ENCODE peak calls at places on chromosome 5, in ten cellular contexts. One of them, this sample, is unnamed.

GRCh38 chr5:150079655-150080461 is 6.5 kb downstream of the CSF1R start:
- DNase-seq in activated T-helper 9 cell treated with anti-CD3 and anti-CD28 coated beads, Interleukin-2, amount 50 U/mL, for 16 hours: no peak
- DNase-seq in NCI-H2171 treated with DMSO at 0.1 percent for 48 hours: no peak
- DNase-seq in fibroblast of the aortic adventitia: no peak
- DNase-seq in A549: no peak
- DNase-seq in activated T-helper 1 cell treated with anti-CD3 and anti-CD28 coated beads, Interleukin-2, amount 50 U/mL, for 16 hours: no peak
- DNase-seq in HTR-8/SVneo: no peak
- DNase-seq in NCI-H1436: no peak
- DNase-seq in Right ventricle myocardium superior: no peak
- DNase-seq in HFF-Myc: no peak
- DNase-seq in this sample: no peak

GRCh38 chr5:87872986-87873385 is 395.7 kb downstream of the TMEM161B start:
- DNase-seq in NCI-H1436: no peak
- DNase-seq in Right ventricle myocardium superior: no peak
- DNase-seq in HFF-Myc: no peak
- DNase-seq in activated T-helper 9 cell treated with anti-CD3 and anti-CD28 coated beads, Interleukin-2, amount 50 U/mL, for 16 hours: no peak
- DNase-seq in activated T-helper 1 cell treated with anti-CD3 and anti-CD28 coated beads, Interleukin-2, amount 50 U/mL, for 16 hours: no peak
- DNase-seq in fibroblast of the aortic adventitia: no peak
- DNase-seq in HTR-8/SVneo: no peak
- DNase-seq in NCI-H2171 treated with DMSO at 0.1 percent for 48 hours: peak
- DNase-seq in A549: no peak
- DNase-seq in this sample: no peak

GRCh38 chr5:52657231-52657645 is 130.5 kb upstream of the ITGA1 start:
- DNase-seq in activated T-helper 9 cell treated with anti-CD3 and anti-CD28 coated beads, Interleukin-2, amount 50 U/mL, for 16 hours: no peak
- DNase-seq in activated T-helper 1 cell treated with anti-CD3 and anti-CD28 coated beads, Interleukin-2, amount 50 U/mL, for 16 hours: no peak
- DNase-seq in Right ventricle myocardium superior: no peak
- DNase-seq in fibroblast of the aortic adventitia: peak
- DNase-seq in HFF-Myc: no peak
- DNase-seq in HTR-8/SVneo: peak
- DNase-seq in A549: peak
- DNase-seq in NCI-H1436: peak
- DNase-seq in NCI-H2171 treated with DMSO at 0.1 percent for 48 hours: peak
- DNase-seq in this sample: no peak

GRCh38 chr5:137374110-137374853 is 124.8 kb downstream of the SPOCK1 start:
- DNase-seq in activated T-helper 9 cell treated with anti-CD3 and anti-CD28 coated beads, Interleukin-2, amount 50 U/mL, for 16 hours: no peak
- DNase-seq in activated T-helper 1 cell treated with anti-CD3 and anti-CD28 coated beads, Interleukin-2, amount 50 U/mL, for 16 hours: no peak
- DNase-seq in NCI-H1436: peak
- DNase-seq in HTR-8/SVneo: no peak
- DNase-seq in A549: no peak
- DNase-seq in NCI-H2171 treated with DMSO at 0.1 percent for 48 hours: peak
- DNase-seq in fibroblast of the aortic adventitia: no peak
- DNase-seq in HFF-Myc: no peak
- DNase-seq in Right ventricle myocardium superior: no peak
- DNase-seq in this sample: no peak

GRCh38 chr5:1045960-1046560 is 37.5 kb downstream of the NKD2 start:
- DNase-seq in fibroblast of the aortic adventitia: no peak
- DNase-seq in HFF-Myc: no peak
- DNase-seq in activated T-helper 9 cell treated with anti-CD3 and anti-CD28 coated beads, Interleukin-2, amount 50 U/mL, for 16 hours: no peak
- DNase-seq in Right ventricle myocardium superior: no peak
- DNase-seq in NCI-H2171 treated with DMSO at 0.1 percent for 48 hours: no peak
- DNase-seq in activated T-helper 1 cell treated with anti-CD3 and anti-CD28 coated beads, Interleukin-2, amount 50 U/mL, for 16 hours: no peak
- DNase-seq in A549: no peak
- DNase-seq in HTR-8/SVneo: no peak
- DNase-seq in NCI-H1436: no peak
- DNase-seq in this sample: no peak

GRCh38 chr5:137195483-137195882 is 303.6 kb downstream of the SPOCK1 start:
- DNase-seq in HTR-8/SVneo: no peak
- DNase-seq in activated T-helper 9 cell treated with anti-CD3 and anti-CD28 coated beads, Interleukin-2, amount 50 U/mL, for 16 hours: no peak
- DNase-seq in Right ventricle myocardium superior: no peak
- DNase-seq in A549: peak
- DNase-seq in fibroblast of the aortic adventitia: no peak
- DNase-seq in NCI-H2171 treated with DMSO at 0.1 percent for 48 hours: no peak
- DNase-seq in NCI-H1436: no peak
- DNase-seq in HFF-Myc: no peak
- DNase-seq in activated T-helper 1 cell treated with anti-CD3 and anti-CD28 coated beads, Interleukin-2, amount 50 U/mL, for 16 hours: no peak
- DNase-seq in this sample: no peak

GRCh38 chr5:126837907-126838539 is 61.1 kb downstream of the LMNB1 start:
- DNase-seq in Right ventricle myocardium superior: no peak
- DNase-seq in HTR-8/SVneo: no peak
- DNase-seq in activated T-helper 9 cell treated with anti-CD3 and anti-CD28 coated beads, Interleukin-2, amount 50 U/mL, for 16 hours: no peak
- DNase-seq in A549: no peak
- DNase-seq in NCI-H1436: no peak
- DNase-seq in activated T-helper 1 cell treated with anti-CD3 and anti-CD28 coated beads, Interleukin-2, amount 50 U/mL, for 16 hours: no peak
- DNase-seq in NCI-H2171 treated with DMSO at 0.1 percent for 48 hours: no peak
- DNase-seq in fibroblast of the aortic adventitia: peak
- DNase-seq in HFF-Myc: no peak
- DNase-seq in this sample: no peak

GRCh38 chr5:38099205-38100144 is 158.9 kb upstream of the EGFLAM start:
- DNase-seq in HFF-Myc: no peak
- DNase-seq in A549: no peak
- DNase-seq in HTR-8/SVneo: no peak
- DNase-seq in NCI-H2171 treated with DMSO at 0.1 percent for 48 hours: no peak
- DNase-seq in fibroblast of the aortic adventitia: no peak
- DNase-seq in NCI-H1436: no peak
- DNase-seq in Right ventricle myocardium superior: no peak
- DNase-seq in activated T-helper 1 cell treated with anti-CD3 and anti-CD28 coated beads, Interleukin-2, amount 50 U/mL, for 16 hours: no peak
- DNase-seq in activated T-helper 9 cell treated with anti-CD3 and anti-CD28 coated beads, Interleukin-2, amount 50 U/mL, for 16 hours: no peak
- DNase-seq in this sample: no peak

GRCh38 chr5:33310471-33310870 is 130.3 kb upstream of the TARS1 start:
- DNase-seq in HTR-8/SVneo: peak
- DNase-seq in HFF-Myc: no peak
- DNase-seq in NCI-H2171 treated with DMSO at 0.1 percent for 48 hours: no peak
- DNase-seq in fibroblast of the aortic adventitia: peak
- DNase-seq in A549: peak
- DNase-seq in activated T-helper 1 cell treated with anti-CD3 and anti-CD28 coated beads, Interleukin-2, amount 50 U/mL, for 16 hours: no peak
- DNase-seq in Right ventricle myocardium superior: no peak
- DNase-seq in NCI-H1436: no peak
- DNase-seq in activated T-helper 9 cell treated with anti-CD3 and anti-CD28 coated beads, Interleukin-2, amount 50 U/mL, for 16 hours: no peak
- DNase-seq in this sample: no peak

GRCh38 chr5:125175348-125176004 is 429.0 kb upstream of the ZNF608 start:
- DNase-seq in fibroblast of the aortic adventitia: peak
- DNase-seq in activated T-helper 9 cell treated with anti-CD3 and anti-CD28 coated beads, Interleukin-2, amount 50 U/mL, for 16 hours: no peak
- DNase-seq in HTR-8/SVneo: no peak
- DNase-seq in Right ventricle myocardium superior: no peak
- DNase-seq in NCI-H1436: no peak
- DNase-seq in NCI-H2171 treated with DMSO at 0.1 percent for 48 hours: no peak
- DNase-seq in HFF-Myc: no peak
- DNase-seq in activated T-helper 1 cell treated with anti-CD3 and anti-CD28 coated beads, Interleukin-2, amount 50 U/mL, for 16 hours: no peak
- DNase-seq in A549: no peak
- DNase-seq in this sample: no peak

GRCh38 chr5:154110781-154111180 is 72.0 kb downstream of the MFAP3 start:
- DNase-seq in activated T-helper 1 cell treated with anti-CD3 and anti-CD28 coated beads, Interleukin-2, amount 50 U/mL, for 16 hours: no peak
- DNase-seq in A549: no peak
- DNase-seq in fibroblast of the aortic adventitia: no peak
- DNase-seq in HTR-8/SVneo: peak
- DNase-seq in activated T-helper 9 cell treated with anti-CD3 and anti-CD28 coated beads, Interleukin-2, amount 50 U/mL, for 16 hours: no peak
- DNase-seq in NCI-H1436: no peak
- DNase-seq in Right ventricle myocardium superior: no peak
- DNase-seq in NCI-H2171 treated with DMSO at 0.1 percent for 48 hours: no peak
- DNase-seq in HFF-Myc: peak
- DNase-seq in this sample: no peak

GRCh38 chr5:73693573-73694061 is 67.6 kb downstream of the ARHGEF28 start:
- DNase-seq in activated T-helper 9 cell treated with anti-CD3 and anti-CD28 coated beads, Interleukin-2, amount 50 U/mL, for 16 hours: no peak
- DNase-seq in HTR-8/SVneo: no peak
- DNase-seq in Right ventricle myocardium superior: no peak
- DNase-seq in activated T-helper 1 cell treated with anti-CD3 and anti-CD28 coated beads, Interleukin-2, amount 50 U/mL, for 16 hours: no peak
- DNase-seq in NCI-H2171 treated with DMSO at 0.1 percent for 48 hours: no peak
- DNase-seq in HFF-Myc: no peak
- DNase-seq in fibroblast of the aortic adventitia: peak
- DNase-seq in A549: peak
- DNase-seq in NCI-H1436: no peak
- DNase-seq in this sample: no peak

GRCh38 chr5:23704176-23704855 is 196.9 kb downstream of the PRDM9 start:
- DNase-seq in Right ventricle myocardium superior: no peak
- DNase-seq in A549: peak
- DNase-seq in fibroblast of the aortic adventitia: no peak
- DNase-seq in HFF-Myc: no peak
- DNase-seq in NCI-H1436: no peak
- DNase-seq in activated T-helper 9 cell treated with anti-CD3 and anti-CD28 coated beads, Interleukin-2, amount 50 U/mL, for 16 hours: no peak
- DNase-seq in HTR-8/SVneo: no peak
- DNase-seq in NCI-H2171 treated with DMSO at 0.1 percent for 48 hours: no peak
- DNase-seq in activated T-helper 1 cell treated with anti-CD3 and anti-CD28 coated beads, Interleukin-2, amount 50 U/mL, for 16 hours: no peak
- DNase-seq in this sample: no peak

GRCh38 chr5:140261403-140262171 is 41.3 kb downstream of the PFDN1 start:
- DNase-seq in HFF-Myc: peak
- DNase-seq in NCI-H2171 treated with DMSO at 0.1 percent for 48 hours: no peak
- DNase-seq in activated T-helper 1 cell treated with anti-CD3 and anti-CD28 coated beads, Interleukin-2, amount 50 U/mL, for 16 hours: no peak
- DNase-seq in NCI-H1436: peak
- DNase-seq in activated T-helper 9 cell treated with anti-CD3 and anti-CD28 coated beads, Interleukin-2, amount 50 U/mL, for 16 hours: no peak
- DNase-seq in fibroblast of the aortic adventitia: peak
- DNase-seq in A549: peak
- DNase-seq in Right ventricle myocardium superior: peak
- DNase-seq in HTR-8/SVneo: peak
- DNase-seq in this sample: no peak

GRCh38 chr5:134438268-134438622 is 26.6 kb upstream of the CDKN2AIPNL start:
- DNase-seq in activated T-helper 9 cell treated with anti-CD3 and anti-CD28 coated beads, Interleukin-2, amount 50 U/mL, for 16 hours: no peak
- DNase-seq in NCI-H2171 treated with DMSO at 0.1 percent for 48 hours: no peak
- DNase-seq in activated T-helper 1 cell treated with anti-CD3 and anti-CD28 coated beads, Interleukin-2, amount 50 U/mL, for 16 hours: no peak
- DNase-seq in fibroblast of the aortic adventitia: peak
- DNase-seq in NCI-H1436: no peak
- DNase-seq in A549: no peak
- DNase-seq in HFF-Myc: no peak
- DNase-seq in HTR-8/SVneo: no peak
- DNase-seq in Right ventricle myocardium superior: no peak
- DNase-seq in this sample: no peak

GRCh38 chr5:72300590-72301339 is 19.3 kb downstream of the MRPS27 start:
- DNase-seq in Right ventricle myocardium superior: no peak
- DNase-seq in activated T-helper 9 cell treated with anti-CD3 and anti-CD28 coated beads, Interleukin-2, amount 50 U/mL, for 16 hours: no peak
- DNase-seq in NCI-H1436: no peak
- DNase-seq in A549: no peak
- DNase-seq in HTR-8/SVneo: no peak
- DNase-seq in activated T-helper 1 cell treated with anti-CD3 and anti-CD28 coated beads, Interleukin-2, amount 50 U/mL, for 16 hours: no peak
- DNase-seq in fibroblast of the aortic adventitia: peak
- DNase-seq in NCI-H2171 treated with DMSO at 0.1 percent for 48 hours: no peak
- DNase-seq in HFF-Myc: no peak
- DNase-seq in this sample: no peak

GRCh38 chr5:76720988-76721569 is 5.2 kb downstream of the F2R start:
- DNase-seq in fibroblast of the aortic adventitia: no peak
- DNase-seq in Right ventricle myocardium superior: no peak
- DNase-seq in HTR-8/SVneo: no peak
- DNase-seq in activated T-helper 1 cell treated with anti-CD3 and anti-CD28 coated beads, Interleukin-2, amount 50 U/mL, for 16 hours: no peak
- DNase-seq in NCI-H1436: no peak
- DNase-seq in NCI-H2171 treated with DMSO at 0.1 percent for 48 hours: no peak
- DNase-seq in A549: no peak
- DNase-seq in activated T-helper 9 cell treated with anti-CD3 and anti-CD28 coated beads, Interleukin-2, amount 50 U/mL, for 16 hours: no peak
- DNase-seq in HFF-Myc: no peak
- DNase-seq in this sample: no peak

GRCh38 chr5:68454766-68455165 is 239.2 kb downstream of the PIK3R1 start:
- DNase-seq in NCI-H1436: no peak
- DNase-seq in HFF-Myc: no peak
- DNase-seq in NCI-H2171 treated with DMSO at 0.1 percent for 48 hours: no peak
- DNase-seq in activated T-helper 9 cell treated with anti-CD3 and anti-CD28 coated beads, Interleukin-2, amount 50 U/mL, for 16 hours: no peak
- DNase-seq in Right ventricle myocardium superior: no peak
- DNase-seq in A549: no peak
- DNase-seq in activated T-helper 1 cell treated with anti-CD3 and anti-CD28 coated beads, Interleukin-2, amount 50 U/mL, for 16 hours: no peak
- DNase-seq in fibroblast of the aortic adventitia: no peak
- DNase-seq in HTR-8/SVneo: no peak
- DNase-seq in this sample: no peak

GRCh38 chr5:15354011-15354410 is 146.0 kb upstream of the FBXL7 start:
- DNase-seq in NCI-H2171 treated with DMSO at 0.1 percent for 48 hours: no peak
- DNase-seq in fibroblast of the aortic adventitia: no peak
- DNase-seq in HTR-8/SVneo: no peak
- DNase-seq in A549: no peak
- DNase-seq in Right ventricle myocardium superior: no peak
- DNase-seq in activated T-helper 1 cell treated with anti-CD3 and anti-CD28 coated beads, Interleukin-2, amount 50 U/mL, for 16 hours: no peak
- DNase-seq in activated T-helper 9 cell treated with anti-CD3 and anti-CD28 coated beads, Interleukin-2, amount 50 U/mL, for 16 hours: no peak
- DNase-seq in HFF-Myc: peak
- DNase-seq in NCI-H1436: no peak
- DNase-seq in this sample: no peak

GRCh38 chr5:177362871-177363507 is 5.3 kb downstream of the RGS14 start:
- DNase-seq in HFF-Myc: peak
- DNase-seq in activated T-helper 9 cell treated with anti-CD3 and anti-CD28 coated beads, Interleukin-2, amount 50 U/mL, for 16 hours: peak
- DNase-seq in NCI-H2171 treated with DMSO at 0.1 percent for 48 hours: peak
- DNase-seq in activated T-helper 1 cell treated with anti-CD3 and anti-CD28 coated beads, Interleukin-2, amount 50 U/mL, for 16 hours: peak
- DNase-seq in HTR-8/SVneo: no peak
- DNase-seq in NCI-H1436: no peak
- DNase-seq in Right ventricle myocardium superior: peak
- DNase-seq in A549: peak
- DNase-seq in fibroblast of the aortic adventitia: peak
- DNase-seq in this sample: peak

GRCh38 chr5:135830384-135831275 is 3.8 kb upstream of the SLC25A48 start:
- DNase-seq in activated T-helper 1 cell treated with anti-CD3 and anti-CD28 coated beads, Interleukin-2, amount 50 U/mL, for 16 hours: no peak
- DNase-seq in NCI-H1436: no peak
- DNase-seq in HTR-8/SVneo: no peak
- DNase-seq in NCI-H2171 treated with DMSO at 0.1 percent for 48 hours: no peak
- DNase-seq in Right ventricle myocardium superior: peak
- DNase-seq in fibroblast of the aortic adventitia: no peak
- DNase-seq in A549: no peak
- DNase-seq in HFF-Myc: no peak
- DNase-seq in activated T-helper 9 cell treated with anti-CD3 and anti-CD28 coated beads, Interleukin-2, amount 50 U/mL, for 16 hours: no peak
- DNase-seq in this sample: no peak

GRCh38 chr5:110386782-110387181 is 339.7 kb downstream of the TMEM232 start:
- DNase-seq in A549: no peak
- DNase-seq in NCI-H1436: no peak
- DNase-seq in NCI-H2171 treated with DMSO at 0.1 percent for 48 hours: no peak
- DNase-seq in HFF-Myc: no peak
- DNase-seq in activated T-helper 1 cell treated with anti-CD3 and anti-CD28 coated beads, Interleukin-2, amount 50 U/mL, for 16 hours: no peak
- DNase-seq in fibroblast of the aortic adventitia: peak
- DNase-seq in activated T-helper 9 cell treated with anti-CD3 and anti-CD28 coated beads, Interleukin-2, amount 50 U/mL, for 16 hours: no peak
- DNase-seq in Right ventricle myocardium superior: no peak
- DNase-seq in HTR-8/SVneo: peak
- DNase-seq in this sample: no peak

GRCh38 chr5:113195726-113196125 is 219.1 kb downstream of the DCP2 start:
- DNase-seq in NCI-H2171 treated with DMSO at 0.1 percent for 48 hours: peak
- DNase-seq in NCI-H1436: no peak
- DNase-seq in activated T-helper 9 cell treated with anti-CD3 and anti-CD28 coated beads, Interleukin-2, amount 50 U/mL, for 16 hours: no peak
- DNase-seq in Right ventricle myocardium superior: no peak
- DNase-seq in A549: no peak
- DNase-seq in HTR-8/SVneo: no peak
- DNase-seq in fibroblast of the aortic adventitia: no peak
- DNase-seq in HFF-Myc: no peak
- DNase-seq in activated T-helper 1 cell treated with anti-CD3 and anti-CD28 coated beads, Interleukin-2, amount 50 U/mL, for 16 hours: no peak
- DNase-seq in this sample: no peak

GRCh38 chr5:633521-633955 is 21.4 kb downstream of the CEP72 start:
- DNase-seq in Right ventricle myocardium superior: no peak
- DNase-seq in NCI-H1436: no peak
- DNase-seq in HFF-Myc: no peak
- DNase-seq in A549: peak
- DNase-seq in NCI-H2171 treated with DMSO at 0.1 percent for 48 hours: no peak
- DNase-seq in activated T-helper 1 cell treated with anti-CD3 and anti-CD28 coated beads, Interleukin-2, amount 50 U/mL, for 16 hours: no peak
- DNase-seq in activated T-helper 9 cell treated with anti-CD3 and anti-CD28 coated beads, Interleukin-2, amount 50 U/mL, for 16 hours: no peak
- DNase-seq in HTR-8/SVneo: peak
- DNase-seq in fibroblast of the aortic adventitia: peak
- DNase-seq in this sample: no peak

GRCh38 chr5:106875591-106876297 is 795.0 kb downstream of the EFNA5 start:
- DNase-seq in fibroblast of the aortic adventitia: peak
- DNase-seq in A549: peak
- DNase-seq in activated T-helper 1 cell treated with anti-CD3 and anti-CD28 coated beads, Interleukin-2, amount 50 U/mL, for 16 hours: no peak
- DNase-seq in HFF-Myc: no peak
- DNase-seq in NCI-H2171 treated with DMSO at 0.1 percent for 48 hours: no peak
- DNase-seq in activated T-helper 9 cell treated with anti-CD3 and anti-CD28 coated beads, Interleukin-2, amount 50 U/mL, for 16 hours: no peak
- DNase-seq in HTR-8/SVneo: peak
- DNase-seq in Right ventricle myocardium superior: peak
- DNase-seq in NCI-H1436: no peak
- DNase-seq in this sample: no peak

GRCh38 chr5:5979362-5979760 is 399.0 kb downstream of the MED10 start:
- DNase-seq in fibroblast of the aortic adventitia: no peak
- DNase-seq in Right ventricle myocardium superior: no peak
- DNase-seq in activated T-helper 1 cell treated with anti-CD3 and anti-CD28 coated beads, Interleukin-2, amount 50 U/mL, for 16 hours: no peak
- DNase-seq in NCI-H2171 treated with DMSO at 0.1 percent for 48 hours: no peak
- DNase-seq in A549: peak
- DNase-seq in HTR-8/SVneo: no peak
- DNase-seq in NCI-H1436: no peak
- DNase-seq in HFF-Myc: no peak
- DNase-seq in activated T-helper 9 cell treated with anti-CD3 and anti-CD28 coated beads, Interleukin-2, amount 50 U/mL, for 16 hours: no peak
- DNase-seq in this sample: no peak

GRCh38 chr5:15592728-15593127 is 92.7 kb downstream of the FBXL7 start:
- DNase-seq in HFF-Myc: no peak
- DNase-seq in activated T-helper 1 cell treated with anti-CD3 and anti-CD28 coated beads, Interleukin-2, amount 50 U/mL, for 16 hours: no peak
- DNase-seq in HTR-8/SVneo: no peak
- DNase-seq in NCI-H2171 treated with DMSO at 0.1 percent for 48 hours: no peak
- DNase-seq in A549: no peak
- DNase-seq in activated T-helper 9 cell treated with anti-CD3 and anti-CD28 coated beads, Interleukin-2, amount 50 U/mL, for 16 hours: no peak
- DNase-seq in NCI-H1436: no peak
- DNase-seq in fibroblast of the aortic adventitia: no peak
- DNase-seq in Right ventricle myocardium superior: no peak
- DNase-seq in this sample: no peak

GRCh38 chr5:137997726-137998213 is 35.1 kb downstream of the FAM13B start:
- DNase-seq in activated T-helper 9 cell treated with anti-CD3 and anti-CD28 coated beads, Interleukin-2, amount 50 U/mL, for 16 hours: no peak
- DNase-seq in NCI-H2171 treated with DMSO at 0.1 percent for 48 hours: no peak
- DNase-seq in A549: peak
- DNase-seq in HTR-8/SVneo: no peak
- DNase-seq in HFF-Myc: no peak
- DNase-seq in activated T-helper 1 cell treated with anti-CD3 and anti-CD28 coated beads, Interleukin-2, amount 50 U/mL, for 16 hours: no peak
- DNase-seq in Right ventricle myocardium superior: no peak
- DNase-seq in NCI-H1436: no peak
- DNase-seq in fibroblast of the aortic adventitia: no peak
- DNase-seq in this sample: no peak